ENCODE peak calls at places on chromosomes 6 and 20, in eight cellular contexts. One of them, this sample, is unnamed.

GRCh38 chr6:28124350-28124970 is at the start of gene ZSCAN16:
- DNase-seq in effector memory CD8-positive, alpha-beta T cell: peak; percentile 77
- DNase-seq in mammary epithelial cell: peak; percentile 85
- DNase-seq in pancreas: peak; percentile 93
- DNase-seq in HT1080: peak; percentile 61
- DNase-seq in aorta: peak; percentile 94
- DNase-seq in HFFc6: peak; percentile 78
- DNase-seq in CMK: no peak
- DNase-seq in this sample: peak; percentile 72

GRCh38 chr6:8195040-8195713 is 92.8 kb upstream of the EEF1E1 start:
- DNase-seq in effector memory CD8-positive, alpha-beta T cell: no peak
- DNase-seq in mammary epithelial cell: no peak
- DNase-seq in pancreas: no peak
- DNase-seq in HT1080: no peak
- DNase-seq in aorta: no peak
- DNase-seq in HFFc6: no peak
- DNase-seq in CMK: no peak
- DNase-seq in this sample: no peak

GRCh38 chr6:108742041-108742440 is 106.2 kb upstream of the ARMC2 start:
- DNase-seq in effector memory CD8-positive, alpha-beta T cell: no peak
- DNase-seq in mammary epithelial cell: no peak
- DNase-seq in pancreas: no peak
- DNase-seq in HT1080: peak; percentile 7
- DNase-seq in aorta: no peak
- DNase-seq in HFFc6: no peak
- DNase-seq in CMK: peak; percentile 26
- DNase-seq in this sample: no peak

GRCh38 chr6:137870744-137871247 is 3.7 kb downstream of the TNFAIP3 start:
- DNase-seq in effector memory CD8-positive, alpha-beta T cell: peak; percentile 65
- DNase-seq in mammary epithelial cell: peak; percentile 74
- DNase-seq in pancreas: no peak
- DNase-seq in HT1080: no peak
- DNase-seq in aorta: no peak
- DNase-seq in HFFc6: no peak
- DNase-seq in CMK: no peak
- DNase-seq in this sample: no peak

GRCh38 chr6:111993342-111993741 is 60.6 kb upstream of the CCN6 start:
- DNase-seq in effector memory CD8-positive, alpha-beta T cell: no peak
- DNase-seq in mammary epithelial cell: no peak
- DNase-seq in pancreas: no peak
- DNase-seq in HT1080: no peak
- DNase-seq in aorta: no peak
- DNase-seq in HFFc6: no peak
- DNase-seq in CMK: no peak
- DNase-seq in this sample: no peak

GRCh38 chr6:107079429-107079828 is 35.9 kb downstream of the BEND3 start:
- DNase-seq in effector memory CD8-positive, alpha-beta T cell: no peak
- DNase-seq in mammary epithelial cell: no peak
- DNase-seq in pancreas: no peak
- DNase-seq in HT1080: no peak
- DNase-seq in aorta: no peak
- DNase-seq in HFFc6: no peak
- DNase-seq in CMK: no peak
- DNase-seq in this sample: peak; percentile 18

GRCh38 chr20:17667445-17667844 is 14.6 kb downstream of the RRBP1 start:
- DNase-seq in effector memory CD8-positive, alpha-beta T cell: no peak
- DNase-seq in mammary epithelial cell: no peak
- DNase-seq in pancreas: no peak
- DNase-seq in HT1080: no peak
- DNase-seq in aorta: no peak
- DNase-seq in HFFc6: no peak
- DNase-seq in CMK: no peak
- DNase-seq in this sample: no peak

GRCh38 chr6:169723200-169723909 is 945 bp downstream of the PHF10 start:
- DNase-seq in effector memory CD8-positive, alpha-beta T cell: peak; percentile 69
- DNase-seq in mammary epithelial cell: peak; percentile 47
- DNase-seq in pancreas: peak; percentile 92
- DNase-seq in HT1080: no peak
- DNase-seq in aorta: peak; percentile 94
- DNase-seq in HFFc6: peak; percentile 44
- DNase-seq in CMK: no peak
- DNase-seq in this sample: peak; percentile 25

GRCh38 chr6:157724138-157724537 is 98.9 kb upstream of the SNX9 start:
- DNase-seq in effector memory CD8-positive, alpha-beta T cell: no peak
- DNase-seq in mammary epithelial cell: no peak
- DNase-seq in pancreas: no peak
- DNase-seq in HT1080: no peak
- DNase-seq in aorta: no peak
- DNase-seq in HFFc6: no peak
- DNase-seq in CMK: no peak
- DNase-seq in this sample: no peak

GRCh38 chr6:39753745-39754084 is 28.5 kb upstream of the KIF6 start:
- DNase-seq in effector memory CD8-positive, alpha-beta T cell: no peak
- DNase-seq in mammary epithelial cell: no peak
- DNase-seq in pancreas: no peak
- DNase-seq in HT1080: no peak
- DNase-seq in aorta: no peak
- DNase-seq in HFFc6: no peak
- DNase-seq in CMK: no peak
- DNase-seq in this sample: no peak

GRCh38 chr6:63740709-63741108 is 105.1 kb downstream of the PHF3 start:
- DNase-seq in effector memory CD8-positive, alpha-beta T cell: no peak
- DNase-seq in mammary epithelial cell: peak; percentile 84
- DNase-seq in pancreas: no peak
- DNase-seq in HT1080: peak; percentile 84
- DNase-seq in aorta: no peak
- DNase-seq in HFFc6: peak; percentile 80
- DNase-seq in CMK: no peak
- DNase-seq in this sample: peak; percentile 72

GRCh38 chr6:13286185-13286584 is 42.2 kb downstream of the TBC1D7 start:
- DNase-seq in effector memory CD8-positive, alpha-beta T cell: no peak
- DNase-seq in mammary epithelial cell: no peak
- DNase-seq in pancreas: no peak
- DNase-seq in HT1080: no peak
- DNase-seq in aorta: no peak
- DNase-seq in HFFc6: no peak
- DNase-seq in CMK: no peak
- DNase-seq in this sample: no peak

This sample was measured in A172.